ENCODE peak calls at places on chromosomes 3 and 15, in six cellular contexts. One of them, this sample, is unnamed.

GRCh38 chr3:64440498-64440897 is 215.2 kb upstream of the PRICKLE2 start:
- DNase-seq in adrenal gland: peak
- DNase-seq in kidney epithelial cell: peak
- DNase-seq in dorsolateral prefrontal cortex: no peak
- DNase-seq in cardiac fibroblast: peak
- DNase-seq in uterus: peak
- DNase-seq in this sample: peak

GRCh38 chr3:50936389-50936788 is 261.7 kb downstream of the DOCK3 start:
- DNase-seq in adrenal gland: no peak
- DNase-seq in kidney epithelial cell: no peak
- DNase-seq in dorsolateral prefrontal cortex: no peak
- DNase-seq in uterus: no peak
- DNase-seq in cardiac fibroblast: no peak
- DNase-seq in this sample: no peak

GRCh38 chr15:63366451-63366850 is 15.2 kb downstream of the CA12 start:
- DNase-seq in uterus: no peak
- DNase-seq in adrenal gland: no peak
- DNase-seq in cardiac fibroblast: no peak
- DNase-seq in kidney epithelial cell: no peak
- DNase-seq in dorsolateral prefrontal cortex: no peak
- DNase-seq in this sample: no peak

GRCh38 chr3:105013657-105014056 is 353.1 kb upstream of the ALCAM start:
- DNase-seq in adrenal gland: no peak
- DNase-seq in dorsolateral prefrontal cortex: no peak
- DNase-seq in uterus: no peak
- DNase-seq in kidney epithelial cell: no peak
- DNase-seq in cardiac fibroblast: no peak
- DNase-seq in this sample: no peak

GRCh38 chr3:32780735-32781210 is 37.0 kb upstream of the TRIM71 start:
- DNase-seq in kidney epithelial cell: no peak
- DNase-seq in adrenal gland: peak
- DNase-seq in cardiac fibroblast: peak
- DNase-seq in uterus: no peak
- DNase-seq in dorsolateral prefrontal cortex: no peak
- DNase-seq in this sample: no peak

GRCh38 chr15:90471126-90471525 is 58.6 kb upstream of the CRTC3 start:
- DNase-seq in kidney epithelial cell: no peak
- DNase-seq in adrenal gland: no peak
- DNase-seq in uterus: no peak
- DNase-seq in cardiac fibroblast: no peak
- DNase-seq in dorsolateral prefrontal cortex: no peak
- DNase-seq in this sample: no peak

GRCh38 chr3:133119146-133119545 is 81.0 kb downstream of the TMEM108 start:
- DNase-seq in kidney epithelial cell: no peak
- DNase-seq in dorsolateral prefrontal cortex: no peak
- DNase-seq in uterus: no peak
- DNase-seq in adrenal gland: no peak
- DNase-seq in cardiac fibroblast: no peak
- DNase-seq in this sample: no peak

GRCh38 chr15:70870066-70870465 is 16.1 kb upstream of the LARP6 start:
- DNase-seq in kidney epithelial cell: no peak
- DNase-seq in adrenal gland: no peak
- DNase-seq in dorsolateral prefrontal cortex: no peak
- DNase-seq in cardiac fibroblast: peak
- DNase-seq in uterus: no peak
- DNase-seq in this sample: peak

GRCh38 chr15:57320543-57321220 is 55.6 kb upstream of the CGNL1 start:
- DNase-seq in cardiac fibroblast: peak
- DNase-seq in uterus: no peak
- DNase-seq in dorsolateral prefrontal cortex: no peak
- DNase-seq in kidney epithelial cell: peak
- DNase-seq in adrenal gland: no peak
- DNase-seq in this sample: peak

GRCh38 chr3:57974796-57975388 is 33.3 kb upstream of the FLNB start:
- DNase-seq in uterus: no peak
- DNase-seq in adrenal gland: peak
- DNase-seq in cardiac fibroblast: peak
- DNase-seq in kidney epithelial cell: peak
- DNase-seq in dorsolateral prefrontal cortex: no peak
- DNase-seq in this sample: peak

GRCh38 chr15:67543348-67543718 is 830 bp downstream of the MAP2K5 start:
- DNase-seq in cardiac fibroblast: peak
- DNase-seq in dorsolateral prefrontal cortex: no peak
- DNase-seq in uterus: no peak
- DNase-seq in adrenal gland: peak
- DNase-seq in kidney epithelial cell: no peak
- DNase-seq in this sample: no peak

GRCh38 chr15:31373970-31374369 is 47.3 kb downstream of the KLF13 start:
- DNase-seq in uterus: no peak
- DNase-seq in dorsolateral prefrontal cortex: no peak
- DNase-seq in adrenal gland: no peak
- DNase-seq in cardiac fibroblast: no peak
- DNase-seq in kidney epithelial cell: no peak
- DNase-seq in this sample: no peak

GRCh38 chr15:85762039-85762755 is 32.5 kb downstream of the KLHL25 start:
- DNase-seq in kidney epithelial cell: no peak
- DNase-seq in adrenal gland: no peak
- DNase-seq in cardiac fibroblast: no peak
- DNase-seq in dorsolateral prefrontal cortex: no peak
- DNase-seq in uterus: no peak
- DNase-seq in this sample: no peak

GRCh38 chr3:39150170-39150802 is 3.1 kb downstream of the CSRNP1 start:
- DNase-seq in dorsolateral prefrontal cortex: no peak
- DNase-seq in adrenal gland: no peak
- DNase-seq in uterus: no peak
- DNase-seq in cardiac fibroblast: no peak
- DNase-seq in kidney epithelial cell: no peak
- DNase-seq in this sample: no peak

GRCh38 chr15:99118801-99119546 is 14.1 kb downstream of the SYNM start:
- DNase-seq in adrenal gland: no peak
- DNase-seq in cardiac fibroblast: no peak
- DNase-seq in dorsolateral prefrontal cortex: peak
- DNase-seq in kidney epithelial cell: no peak
- DNase-seq in uterus: no peak
- DNase-seq in this sample: no peak

GRCh38 chr15:28936081-28936480 is 50.3 kb downstream of the APBA2 start:
- DNase-seq in dorsolateral prefrontal cortex: peak
- DNase-seq in kidney epithelial cell: no peak
- DNase-seq in cardiac fibroblast: no peak
- DNase-seq in uterus: no peak
- DNase-seq in adrenal gland: no peak
- DNase-seq in this sample: no peak

GRCh38 chr3:148723591-148723990 is 25.9 kb downstream of the AGTR1 start:
- DNase-seq in cardiac fibroblast: peak
- DNase-seq in adrenal gland: peak
- DNase-seq in kidney epithelial cell: peak
- DNase-seq in uterus: no peak
- DNase-seq in dorsolateral prefrontal cortex: no peak
- DNase-seq in this sample: no peak

GRCh38 chr3:105899528-105899927 is 30.7 kb upstream of the CBLB start:
- DNase-seq in adrenal gland: no peak
- DNase-seq in cardiac fibroblast: peak
- DNase-seq in kidney epithelial cell: peak
- DNase-seq in uterus: no peak
- DNase-seq in dorsolateral prefrontal cortex: no peak
- DNase-seq in this sample: no peak

GRCh38 chr3:178139116-178139515 is 397.1 kb upstream of the KCNMB2 start:
- DNase-seq in cardiac fibroblast: no peak
- DNase-seq in kidney epithelial cell: no peak
- DNase-seq in uterus: no peak
- DNase-seq in adrenal gland: no peak
- DNase-seq in dorsolateral prefrontal cortex: no peak
- DNase-seq in this sample: no peak

GRCh38 chr3:141305436-141305835 is 62.9 kb upstream of the ZBTB38 start:
- DNase-seq in cardiac fibroblast: peak
- DNase-seq in kidney epithelial cell: no peak
- DNase-seq in dorsolateral prefrontal cortex: no peak
- DNase-seq in adrenal gland: no peak
- DNase-seq in uterus: no peak
- DNase-seq in this sample: peak
- TF ChIP-seq CTCF in cardiac fibroblast: peak
- TF ChIP-seq CTCF in kidney epithelial cell: no peak
- TF ChIP-seq CTCF in dorsolateral prefrontal cortex: no peak
- TF ChIP-seq CTCF in adrenal gland: no peak
- TF ChIP-seq CTCF in uterus: no peak
- TF ChIP-seq CTCF in this sample: peak

GRCh38 chr3:71002298-71002697 is 581.2 kb downstream of the FOXP1 start:
- DNase-seq in kidney epithelial cell: no peak
- DNase-seq in uterus: no peak
- DNase-seq in dorsolateral prefrontal cortex: no peak
- DNase-seq in cardiac fibroblast: no peak
- DNase-seq in adrenal gland: no peak
- DNase-seq in this sample: no peak

GRCh38 chr3:71001303-71001702 is 582.2 kb downstream of the FOXP1 start:
- DNase-seq in cardiac fibroblast: no peak
- DNase-seq in dorsolateral prefrontal cortex: no peak
- DNase-seq in adrenal gland: no peak
- DNase-seq in uterus: no peak
- DNase-seq in kidney epithelial cell: no peak
- DNase-seq in this sample: no peak

GRCh38 chr3:71008350-71008923 is 575.1 kb downstream of the FOXP1 start:
- DNase-seq in kidney epithelial cell: no peak
- DNase-seq in adrenal gland: no peak
- DNase-seq in dorsolateral prefrontal cortex: no peak
- DNase-seq in uterus: no peak
- DNase-seq in cardiac fibroblast: no peak
- DNase-seq in this sample: no peak

GRCh38 chr3:71006810-71007785 is 576.4 kb downstream of the FOXP1 start:
- DNase-seq in uterus: no peak
- DNase-seq in adrenal gland: no peak
- DNase-seq in dorsolateral prefrontal cortex: no peak
- DNase-seq in kidney epithelial cell: no peak
- DNase-seq in cardiac fibroblast: peak
- DNase-seq in this sample: no peak

DNA sequence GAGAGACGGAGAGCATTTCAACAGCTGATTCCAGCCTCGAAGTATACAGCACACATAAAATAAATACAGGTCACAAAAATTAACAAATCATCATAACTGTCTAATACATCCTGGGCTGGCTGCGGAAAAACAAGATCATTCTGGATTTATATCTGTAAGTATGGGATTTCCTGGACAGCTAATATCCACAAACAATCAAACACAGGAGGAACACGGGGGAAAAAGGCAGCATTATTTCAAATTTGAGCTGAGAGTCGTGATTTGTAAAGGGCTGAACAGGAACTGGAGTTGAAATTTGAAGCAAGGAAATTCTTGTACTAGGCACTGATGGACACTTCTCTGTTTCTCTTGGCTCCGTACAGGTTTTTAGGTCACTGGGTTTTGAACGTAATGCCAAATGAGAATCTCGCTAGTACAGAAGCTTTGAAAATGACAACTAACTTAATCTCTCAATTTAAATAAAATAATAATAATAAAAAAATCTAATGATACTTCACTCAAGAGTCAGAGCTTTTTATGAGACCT is 577.7 kb downstream of the FOXP1 start:
- DNase-seq in adrenal gland: no peak
- DNase-seq in uterus: no peak
- DNase-seq in dorsolateral prefrontal cortex: no peak
- DNase-seq in kidney epithelial cell: no peak
- DNase-seq in cardiac fibroblast: peak
- DNase-seq in this sample: no peak
- H3K4me3 ChIP-seq in adrenal gland: no peak
- H3K4me3 ChIP-seq in uterus: no peak
- H3K4me3 ChIP-seq in dorsolateral prefrontal cortex: no peak
- H3K4me3 ChIP-seq in kidney epithelial cell: no peak
- H3K4me3 ChIP-seq in cardiac fibroblast: no peak
- H3K4me3 ChIP-seq in this sample: no peak

GRCh38 chr15:39583586-39584265 is 2.8 kb downstream of the THBS1 start:
- DNase-seq in uterus: no peak
- DNase-seq in kidney epithelial cell: no peak
- DNase-seq in adrenal gland: peak
- DNase-seq in cardiac fibroblast: peak
- DNase-seq in dorsolateral prefrontal cortex: no peak
- DNase-seq in this sample: no peak
- TF ChIP-seq CTCF in uterus: peak
- TF ChIP-seq CTCF in kidney epithelial cell: peak
- TF ChIP-seq CTCF in adrenal gland: no peak
- TF ChIP-seq CTCF in cardiac fibroblast: peak
- TF ChIP-seq CTCF in dorsolateral prefrontal cortex: peak
- TF ChIP-seq CTCF in this sample: peak

GRCh38 chr3:157074490-157074889 is 85.5 kb downstream of the CCNL1 start:
- DNase-seq in uterus: no peak
- DNase-seq in adrenal gland: no peak
- DNase-seq in cardiac fibroblast: no peak
- DNase-seq in dorsolateral prefrontal cortex: no peak
- DNase-seq in kidney epithelial cell: no peak
- DNase-seq in this sample: no peak

GRCh38 chr3:157079677-157080369 is 80.1 kb downstream of the CCNL1 start:
- DNase-seq in adrenal gland: peak
- DNase-seq in kidney epithelial cell: no peak
- DNase-seq in dorsolateral prefrontal cortex: no peak
- DNase-seq in cardiac fibroblast: no peak
- DNase-seq in uterus: no peak
- DNase-seq in this sample: no peak

GRCh38 chr3:157078131-157078835 is 81.7 kb downstream of the CCNL1 start:
- DNase-seq in kidney epithelial cell: no peak
- DNase-seq in dorsolateral prefrontal cortex: no peak
- DNase-seq in adrenal gland: no peak
- DNase-seq in uterus: no peak
- DNase-seq in cardiac fibroblast: no peak
- DNase-seq in this sample: no peak

GRCh38 chr3:157075693-157076420 is 84.1 kb downstream of the CCNL1 start:
- DNase-seq in adrenal gland: no peak
- DNase-seq in kidney epithelial cell: no peak
- DNase-seq in cardiac fibroblast: peak
- DNase-seq in uterus: no peak
- DNase-seq in dorsolateral prefrontal cortex: no peak
- DNase-seq in this sample: no peak

DNA sequence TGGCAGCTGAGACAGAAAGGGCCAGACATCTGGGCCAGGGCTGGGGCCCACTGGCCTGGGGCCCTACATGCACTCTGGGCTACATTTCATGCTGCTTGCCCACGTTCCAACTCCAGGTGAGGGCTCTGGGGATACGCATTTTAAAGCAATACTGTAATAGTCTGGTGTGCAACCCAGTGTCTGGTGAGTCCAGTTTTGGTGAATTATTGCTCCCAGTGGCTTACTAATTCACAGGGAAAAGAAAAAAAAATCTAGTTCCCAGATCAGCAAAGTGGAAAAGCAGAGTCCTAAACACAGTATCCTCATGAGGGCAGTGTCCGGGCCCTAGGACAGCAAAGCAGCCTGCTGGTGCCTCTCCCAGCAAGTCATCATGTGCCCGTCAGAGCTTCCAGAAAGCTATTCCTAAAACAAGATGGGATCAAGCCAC is 82.4 kb downstream of the CCNL1 start:
- DNase-seq in adrenal gland: no peak
- DNase-seq in cardiac fibroblast: peak
- DNase-seq in dorsolateral prefrontal cortex: no peak
- DNase-seq in kidney epithelial cell: no peak
- DNase-seq in uterus: no peak
- DNase-seq in this sample: no peak
- H3K4me3 ChIP-seq in adrenal gland: no peak
- H3K4me3 ChIP-seq in cardiac fibroblast: no peak
- H3K4me3 ChIP-seq in dorsolateral prefrontal cortex: no peak
- H3K4me3 ChIP-seq in kidney epithelial cell: no peak
- H3K4me3 ChIP-seq in uterus: no peak
- H3K4me3 ChIP-seq in this sample: no peak

GRCh38 chr3:182622241-182622545 is 171.1 kb upstream of the ATP11B start:
- DNase-seq in cardiac fibroblast: no peak
- DNase-seq in uterus: no peak
- DNase-seq in adrenal gland: no peak
- DNase-seq in dorsolateral prefrontal cortex: no peak
- DNase-seq in kidney epithelial cell: no peak
- DNase-seq in this sample: no peak
- TF ChIP-seq CTCF in cardiac fibroblast: no peak
- TF ChIP-seq CTCF in uterus: no peak
- TF ChIP-seq CTCF in adrenal gland: no peak
- TF ChIP-seq CTCF in dorsolateral prefrontal cortex: no peak
- TF ChIP-seq CTCF in kidney epithelial cell: no peak
- TF ChIP-seq CTCF in this sample: no peak

GRCh38 chr3:35640186-35640584 is 860 bp downstream of the ARPP21 start:
- DNase-seq in kidney epithelial cell: no peak
- DNase-seq in cardiac fibroblast: no peak
- DNase-seq in uterus: no peak
- DNase-seq in dorsolateral prefrontal cortex: no peak
- DNase-seq in adrenal gland: no peak
- DNase-seq in this sample: no peak
- H3K4me3 ChIP-seq in kidney epithelial cell: peak
- H3K4me3 ChIP-seq in cardiac fibroblast: peak
- H3K4me3 ChIP-seq in uterus: no peak
- H3K4me3 ChIP-seq in dorsolateral prefrontal cortex: peak
- H3K4me3 ChIP-seq in adrenal gland: no peak
- H3K4me3 ChIP-seq in this sample: peak